ENCODE peak calls at places on chromosomes 4 and X, in five cellular contexts. J, T, E, I and B are unnamed samples.

GRCh38 chr4:113823291-113823659 is 61.7 kb upstream of the CAMK2D start:
- DNase-seq in J (no peak), T (no peak), E (no peak), I (peak), B (no peak)

GRCh38 chr4:170090667-170091052 is 904 bp upstream of the AADAT start:
- DNase-seq in J (no peak), T (no peak), E (no peak), I (no peak), B (no peak)

GRCh38 chr4:27154706-27155105 is 294.1 kb downstream of the STIM2 start:
- DNase-seq in J (no peak), T (no peak), E (no peak), I (no peak), B (no peak)

GRCh38 chrX:11143931-11144678 is 33.0 kb downstream of the HCCS start:
- DNase-seq in J (peak), T (peak), E (no peak), I (peak), B (peak)

GRCh38 chr4:187617117-187617516 is 378.5 kb upstream of the ZFP42 start:
- DNase-seq in J (no peak), T (no peak), E (no peak), I (no peak), B (no peak)

GRCh38 chrX:153456161-153456560 is 10.3 kb upstream of the TREX2 start:
- DNase-seq in J (no peak), T (peak), E (no peak), I (no peak), B (no peak)

GRCh38 chrX:100654256-100654655 is 10.3 kb downstream of the SRPX2 start:
- DNase-seq in J (peak), T (peak), E (no peak), I (peak), B (peak)

GRCh38 chrX:134013092-134013497 is 27.7 kb upstream of the GPC3 start:
- DNase-seq in J (no peak), T (no peak), E (no peak), I (no peak), B (no peak)

GRCh38 chr4:70511365-70511764 is 7.0 kb upstream of the AMTN start:
- DNase-seq in J (no peak), T (no peak), E (no peak), I (no peak), B (no peak)

GRCh38 chrX:13373027-13373806 is 53.4 kb upstream of the ATXN3L start:
- DNase-seq in J (no peak), T (no peak), E (no peak), I (no peak), B (no peak)

GRCh38 chrX:51461053-51462050 is 35.0 kb downstream of the NUDT11 start:
- DNase-seq in J (no peak), T (no peak), E (no peak), I (peak), B (no peak)

GRCh38 chr4:80454040-80454439 is 118.5 kb downstream of the CFAP299 start:
- DNase-seq in J (no peak), T (no peak), E (no peak), I (no peak), B (no peak)

GRCh38 chr4:16900325-16900724 is 1.9 kb upstream of the LDB2 start:
- DNase-seq in J (no peak), T (no peak), E (no peak), I (no peak), B (no peak)

GRCh38 chr4:108171541-108172230 is 3.0 kb upstream of the LEF1 start:
- DNase-seq in J (peak), T (peak), E (no peak), I (no peak), B (peak)

GRCh38 chr4:184620208-184620867 is 28.9 kb downstream of the CASP3 start:
- DNase-seq in J (no peak), T (no peak), E (no peak), I (no peak), B (no peak)

GRCh38 chr4:112889619-112890294 is 159.7 kb upstream of the ANK2 start:
- DNase-seq in J (no peak), T (no peak), E (no peak), I (peak), B (no peak)

GRCh38 chr4:87032884-87033533 is 98.2 kb downstream of the AFF1 start:
- DNase-seq in J (no peak), T (no peak), E (no peak), I (no peak), B (no peak)
- H3K27ac ChIP-seq in J (peak), T (peak), E (peak), I (no peak), B (no peak)

DNA sequence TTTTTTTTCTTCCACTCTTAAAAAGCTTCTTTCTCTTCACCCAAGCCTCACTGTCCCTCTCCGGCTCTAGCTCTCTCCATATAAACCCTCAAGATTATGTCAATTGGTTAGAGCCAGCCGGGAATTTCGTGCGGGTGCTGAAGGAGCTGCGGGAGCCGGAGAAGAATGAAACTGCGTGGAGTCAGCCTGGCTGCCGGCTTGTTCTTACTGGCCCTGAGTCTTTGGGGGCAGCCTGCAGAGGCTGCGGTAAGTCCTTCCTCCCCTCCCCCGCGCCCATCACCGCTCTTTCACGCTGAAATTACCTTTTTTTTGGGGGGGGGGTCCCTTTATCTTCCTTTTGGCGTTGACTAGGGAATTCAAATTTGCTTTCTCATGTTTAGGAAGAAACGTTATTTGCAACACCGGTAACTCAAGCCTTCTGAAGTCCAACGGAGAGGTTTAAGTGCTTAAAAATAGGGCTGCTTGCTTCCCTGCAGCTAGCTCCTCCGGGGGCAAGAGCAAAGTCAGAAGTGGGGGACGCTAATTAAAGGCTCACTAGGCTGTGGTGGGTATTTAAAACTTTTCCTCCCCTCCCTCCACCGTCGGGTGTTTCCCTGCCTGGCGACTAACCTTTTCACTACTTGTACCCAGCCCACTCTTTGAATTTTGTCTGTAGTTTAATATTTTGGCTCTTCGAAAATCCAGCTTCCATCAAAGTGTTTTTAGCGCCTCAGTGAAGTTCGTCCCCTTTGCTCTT is 491 bp downstream of the COL4A5 start:
- DNase-seq in J (peak), T (peak), E (peak), I (no peak), B (no peak)
- H3K27ac ChIP-seq in J (peak), T (peak), E (peak), I (no peak), B (no peak)

DNA sequence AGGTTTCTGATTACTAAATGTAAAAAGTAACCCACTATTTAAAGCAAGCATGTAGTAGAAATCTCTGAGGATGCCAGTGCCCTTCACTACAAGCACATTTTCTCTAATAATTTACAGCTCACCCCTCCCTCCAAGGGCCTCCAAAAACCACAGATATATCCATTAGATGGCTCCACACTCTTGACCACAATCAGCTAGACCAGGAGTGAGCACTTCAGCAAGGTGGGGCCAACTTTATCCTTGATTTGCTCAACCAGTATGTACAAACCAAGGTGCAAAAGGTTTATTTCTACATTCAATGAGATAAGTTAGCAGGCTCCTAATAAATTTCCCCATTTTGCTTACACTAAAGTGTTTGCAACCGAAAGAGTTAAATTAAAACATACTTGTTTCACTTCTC is 35.8 kb downstream of the RFC1 start:
- DNase-seq in J (no peak), T (no peak), E (no peak), I (no peak), B (no peak)
- H3K27ac ChIP-seq in J (no peak), T (no peak), E (no peak), I (no peak), B (no peak)

DNA sequence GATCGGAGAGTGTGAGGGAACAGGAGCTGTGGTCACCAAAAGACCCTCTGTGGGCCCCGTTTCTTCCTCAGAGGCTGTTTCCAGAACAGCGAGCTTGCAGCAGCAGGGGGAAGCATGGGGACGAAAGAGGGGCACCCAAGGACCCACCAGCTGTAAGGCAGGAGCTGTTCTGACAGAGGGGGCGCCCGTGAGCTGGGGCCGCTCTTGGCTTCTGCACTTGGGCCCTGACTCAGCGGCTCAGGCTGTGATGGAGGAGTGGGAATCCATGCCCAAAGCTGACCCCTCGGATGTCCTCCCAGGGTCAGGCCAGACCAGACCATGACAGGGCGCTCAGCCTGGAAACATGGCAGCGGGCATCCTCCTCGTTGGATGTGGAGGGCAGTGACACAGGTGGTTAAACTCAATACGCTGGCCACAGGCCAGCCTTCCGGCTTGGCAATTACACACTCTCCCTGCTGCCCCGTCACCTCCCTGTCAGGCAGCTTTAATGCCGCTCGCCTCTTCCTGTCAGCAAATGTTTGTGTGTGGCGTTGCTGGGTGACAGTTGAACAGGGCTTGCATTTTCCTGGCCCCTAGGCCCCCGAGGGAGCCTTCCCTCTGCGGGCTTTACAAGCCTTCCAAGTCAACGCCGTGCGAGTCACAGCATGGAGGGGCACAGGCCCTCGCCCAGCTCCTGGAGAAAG is 620.2 kb downstream of the BCOR start:
- DNase-seq in J (peak), T (peak), E (peak), I (no peak), B (peak)
- H3K27ac ChIP-seq in J (no peak), T (no peak), E (peak), I (no peak), B (no peak)

GRCh38 chr4:147041376-147041775 is 95.7 kb upstream of the TTC29 start:
- DNase-seq in J (no peak), T (no peak), E (no peak), I (no peak), B (no peak)
- H3K27ac ChIP-seq in J (no peak), T (no peak), E (no peak), I (no peak), B (no peak)

DNA sequence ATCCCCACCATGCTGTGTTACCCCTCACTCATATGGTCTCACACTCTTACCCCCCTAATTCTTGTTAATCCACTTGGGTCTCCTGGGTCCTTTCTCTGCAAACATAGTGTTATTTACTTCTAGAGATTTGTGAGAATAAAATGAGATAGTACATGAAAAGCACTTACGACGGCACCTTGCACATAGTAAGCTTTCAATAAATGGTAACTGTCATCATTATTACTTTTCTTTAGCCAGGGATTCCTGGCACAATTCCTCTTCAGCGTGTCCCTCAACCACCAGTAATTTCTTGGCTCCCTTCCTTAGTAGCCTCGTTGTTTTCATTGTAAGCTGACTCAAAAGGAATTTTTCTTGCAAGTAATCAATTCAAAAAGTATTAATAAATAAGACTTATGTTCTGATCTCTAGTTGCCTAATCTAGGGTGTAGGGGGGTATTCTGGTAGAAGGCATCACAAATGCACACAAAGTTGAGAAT is 30.1 kb upstream of the RBMX start:
- DNase-seq in J (no peak), T (no peak), E (no peak), I (no peak), B (no peak)
- H3K27ac ChIP-seq in J (peak), T (peak), E (no peak), I (peak), B (peak)

DNA sequence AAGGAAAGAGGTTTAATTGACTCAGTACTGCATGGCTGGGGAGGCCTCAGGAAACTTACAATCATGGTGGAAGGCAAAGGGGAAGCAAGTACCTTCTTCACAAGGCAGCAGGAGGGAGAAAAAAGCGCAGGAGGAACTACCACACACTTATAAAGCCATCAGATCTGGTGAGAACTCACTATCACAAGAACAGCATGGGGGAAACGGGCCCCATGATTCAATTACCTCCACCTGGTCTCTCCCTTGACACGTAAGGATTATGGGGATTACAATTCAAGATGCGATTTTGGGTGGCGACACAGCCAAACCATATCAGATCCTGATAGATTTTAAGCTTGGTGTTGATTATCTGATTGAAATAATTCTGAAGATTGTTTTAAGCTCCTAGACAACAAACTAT is 218.7 kb downstream of the CBR4 start:
- DNase-seq in J (peak), T (no peak), E (no peak), I (no peak), B (peak)
- H3K27ac ChIP-seq in J (no peak), T (no peak), E (no peak), I (no peak), B (no peak)

GRCh38 chr4:8352368-8353157 is 83.0 kb downstream of the HTRA3 start:
- DNase-seq in J (peak), T (peak), E (peak), I (no peak), B (peak)
- H3K27ac ChIP-seq in J (no peak), T (no peak), E (peak), I (no peak), B (no peak)

GRCh38 chr4:140061194-140061593 is 92.8 kb downstream of the MAML3 start:
- DNase-seq in J (no peak), T (no peak), E (no peak), I (no peak), B (no peak)
- H3K27ac ChIP-seq in J (no peak), T (no peak), E (peak), I (no peak), B (no peak)

GRCh38 chrX:69022430-69022829 is 142.8 kb downstream of the PJA1 start:
- DNase-seq in J (peak), T (no peak), E (no peak), I (no peak), B (no peak)

GRCh38 chrX:69024931-69025330 is 140.3 kb downstream of the PJA1 start:
- DNase-seq in J (peak), T (peak), E (peak), I (no peak), B (no peak)

GRCh38 chrX:69021561-69021960 is 143.7 kb downstream of the PJA1 start:
- DNase-seq in J (peak), T (no peak), E (no peak), I (no peak), B (no peak)

GRCh38 chrX:69025802-69026301 is 139.4 kb downstream of the PJA1 start:
- DNase-seq in J (peak), T (no peak), E (no peak), I (no peak), B (no peak)

GRCh38 chrX:69024287-69024686 is 141.0 kb downstream of the PJA1 start:
- DNase-seq in J (peak), T (no peak), E (no peak), I (no peak), B (no peak)
- H3K27ac ChIP-seq in J (no peak), T (no peak), E (no peak), I (no peak), B (no peak)